ENCODE peak calls at places on chromosomes 4 and X, in nine cellular contexts. L, B, I, V, D, F, R, H and O are unnamed samples.

GRCh38 chrX:18354369-18355329 is at the start of gene SCML2:
- DNase-seq in L (no peak), B (peak), I (peak), V (no peak), D (peak), F (peak), R (peak), H (peak), O (peak)

GRCh38 chr4:127047930-127048329 is 584.8 kb upstream of the INTU start:
- DNase-seq in L (no peak), B (no peak), I (no peak), V (no peak), D (no peak), F (no peak), R (no peak), H (no peak), O (no peak)

GRCh38 chrX:13254076-13254785 is 65.6 kb downstream of the ATXN3L start:
- DNase-seq in L (no peak), B (no peak), I (no peak), V (no peak), D (peak), F (no peak), R (peak), H (peak), O (no peak)

GRCh38 chr4:46975841-46976551 is 17.4 kb downstream of the GABRA4 start:
- DNase-seq in L (no peak), B (no peak), I (no peak), V (no peak), D (no peak), F (no peak), R (no peak), H (no peak), O (no peak)

GRCh38 chr4:654526-654845 is 19.6 kb downstream of the ATP5ME start:
- DNase-seq in L (no peak), B (no peak), I (no peak), V (no peak), D (no peak), F (no peak), R (no peak), H (no peak), O (no peak)

GRCh38 chr4:163484906-163485305 is 9.6 kb upstream of the TMA16 start:
- DNase-seq in L (no peak), B (peak), I (peak), V (no peak), D (peak), F (peak), R (peak), H (peak), O (peak)

GRCh38 chrX:124860736-124861135 is 458.9 kb upstream of the TEX13C start:
- DNase-seq in L (no peak), B (no peak), I (no peak), V (no peak), D (no peak), F (no peak), R (no peak), H (no peak), O (no peak)

GRCh38 chr4:115128037-115128436 is 14.6 kb upstream of the NDST4 start:
- DNase-seq in L (no peak), B (no peak), I (no peak), V (no peak), D (peak), F (no peak), R (no peak), H (no peak), O (no peak)

GRCh38 chr4:123299212-123299651 is 97.4 kb upstream of the SPRY1 start:
- DNase-seq in L (no peak), B (no peak), I (no peak), V (peak), D (no peak), F (no peak), R (peak), H (no peak), O (no peak)

GRCh38 chrX:110425222-110425621 is 66.6 kb downstream of the RTL9 start:
- DNase-seq in L (peak), B (peak), I (no peak), V (no peak), D (no peak), F (no peak), R (peak), H (peak), O (no peak)

GRCh38 chrX:136780738-136781137 is at the start of gene ARHGEF6:
- DNase-seq in L (no peak), B (no peak), I (no peak), V (no peak), D (peak), F (peak), R (no peak), H (peak), O (no peak)

GRCh38 chr4:13601060-13601459 is 26.5 kb downstream of the BOD1L1 start:
- DNase-seq in L (no peak), B (no peak), I (no peak), V (no peak), D (no peak), F (no peak), R (no peak), H (no peak), O (no peak)

GRCh38 chr4:74244049-74244448 is 64.2 kb upstream of the EPGN start:
- DNase-seq in L (no peak), B (no peak), I (no peak), V (no peak), D (no peak), F (no peak), R (no peak), H (no peak), O (no peak)

GRCh38 chrX:19683817-19684216 is 168.5 kb upstream of the MAP3K15 start:
- DNase-seq in L (no peak), B (no peak), I (no peak), V (no peak), D (no peak), F (no peak), R (no peak), H (no peak), O (no peak)

GRCh38 chr4:147578057-147578476 is 39.1 kb upstream of the TMEM184C start:
- DNase-seq in L (no peak), B (no peak), I (no peak), V (peak), D (peak), F (no peak), R (peak), H (no peak), O (no peak)

GRCh38 chr4:169030575-169030982 is 20.5 kb upstream of the CBR4 start:
- DNase-seq in L (no peak), B (no peak), I (no peak), V (no peak), D (peak), F (no peak), R (peak), H (no peak), O (no peak)

GRCh38 chr4:1656132-1656531 is 28.0 kb downstream of the FAM53A start:
- DNase-seq in L (no peak), B (peak), I (no peak), V (no peak), D (no peak), F (no peak), R (no peak), H (no peak), O (no peak)

GRCh38 chrX:57951666-57952319 is 41.5 kb upstream of the ZXDA start:
- DNase-seq in L (no peak), B (no peak), I (no peak), V (no peak), D (no peak), F (peak), R (no peak), H (no peak), O (no peak)

GRCh38 chrX:17818729-17819128 is 42.4 kb downstream of the RAI2 start:
- DNase-seq in L (no peak), B (no peak), I (no peak), V (no peak), D (no peak), F (no peak), R (no peak), H (no peak), O (no peak)

GRCh38 chrX:129346574-129346973 is 176.7 kb downstream of the SMARCA1 start:
- DNase-seq in L (no peak), B (no peak), I (no peak), V (no peak), D (no peak), F (no peak), R (no peak), H (no peak), O (no peak)

GRCh38 chr4:44446801-44447562 is 1.6 kb downstream of the KCTD8 start:
- DNase-seq in L (no peak), B (peak), I (no peak), V (no peak), D (no peak), F (no peak), R (no peak), H (peak), O (peak)

GRCh38 chrX:7552758-7553157 is 290.2 kb upstream of the VCX start:
- DNase-seq in L (no peak), B (peak), I (no peak), V (no peak), D (no peak), F (no peak), R (no peak), H (no peak), O (no peak)

GRCh38 chrX:6849711-6850415 is 297.6 kb upstream of the STS start:
- DNase-seq in L (no peak), B (no peak), I (no peak), V (no peak), D (no peak), F (no peak), R (peak), H (no peak), O (no peak)

GRCh38 chr4:1572521-1572920 is 111.6 kb downstream of the FAM53A start:
- DNase-seq in L (no peak), B (peak), I (no peak), V (no peak), D (no peak), F (no peak), R (no peak), H (no peak), O (no peak)

GRCh38 chr4:149234798-149235197 is 580.8 kb downstream of the IQCM start:
- DNase-seq in L (no peak), B (no peak), I (no peak), V (no peak), D (no peak), F (no peak), R (no peak), H (no peak), O (no peak)

GRCh38 chr4:57553695-57554094 is 443.5 kb upstream of the IGFBP7 start:
- DNase-seq in L (no peak), B (no peak), I (no peak), V (no peak), D (no peak), F (no peak), R (no peak), H (no peak), O (no peak)

GRCh38 chrX:329291-329910 is 10.8 kb upstream of the GTPBP6 start:
- DNase-seq in L (no peak), B (no peak), I (no peak), V (no peak), D (no peak), F (no peak), R (no peak), H (no peak), O (no peak)

GRCh38 chr4:73037057-73037456 is 32.5 kb downstream of the COX18 start:
- DNase-seq in L (no peak), B (no peak), I (no peak), V (no peak), D (no peak), F (no peak), R (no peak), H (no peak), O (no peak)

GRCh38 chrX:13469963-13470679 is 99.3 kb upstream of the EGFL6 start:
- DNase-seq in L (no peak), B (no peak), I (no peak), V (no peak), D (peak), F (no peak), R (peak), H (no peak), O (no peak)

GRCh38 chrX:100768679-100769338 is 36.9 kb upstream of the SYTL4 start:
- DNase-seq in L (peak), B (peak), I (peak), V (peak), D (peak), F (peak), R (peak), H (peak), O (peak)

GRCh38 chrX:149881081-149881711 is at the start of gene MAGEA8:
- DNase-seq in L (no peak), B (peak), I (no peak), V (no peak), D (no peak), F (peak), R (no peak), H (no peak), O (no peak)

GRCh38 chrX:50514811-50515210 is 44.2 kb upstream of the DGKK start:
- DNase-seq in L (no peak), B (no peak), I (no peak), V (no peak), D (no peak), F (no peak), R (no peak), H (no peak), O (no peak)

GRCh38 chr4:83124079-83124780 is 9.7 kb upstream of the PLAC8 start:
- DNase-seq in L (no peak), B (no peak), I (no peak), V (no peak), D (no peak), F (no peak), R (no peak), H (no peak), O (no peak)

GRCh38 chr4:26342328-26343040 is 21.7 kb downstream of the RBPJ start:
- DNase-seq in L (no peak), B (no peak), I (no peak), V (peak), D (peak), F (no peak), R (peak), H (no peak), O (no peak)

GRCh38 chr4:145827885-145828284 is 110.7 kb downstream of the ZNF827 start:
- DNase-seq in L (no peak), B (no peak), I (no peak), V (no peak), D (no peak), F (no peak), R (no peak), H (no peak), O (no peak)